ENCODE peak calls at places on chromosomes 12 and 14, in seven cellular contexts. One of them, this sample, is unnamed.

GRCh38 chr12:48002773-48003218 is 1.5 kb downstream of the COL2A1 start:
- DNase-seq in tibial artery: no peak
- DNase-seq in retina: peak; percentile 80
- DNase-seq in CD4-positive, CD25-positive, alpha-beta regulatory T cell: no peak
- DNase-seq in HS-5: no peak
- DNase-seq in C1 segment of cervical spinal cord: no peak
- DNase-seq in NCI-H1105 treated with DMSO at 0.1 percent for 48 hours: peak; percentile 42
- DNase-seq in this sample: no peak

GRCh38 chr12:54350743-54351142 is 13.5 kb downstream of the GPR84 start:
- DNase-seq in CD4-positive, CD25-positive, alpha-beta regulatory T cell: no peak
- DNase-seq in NCI-H1105 treated with DMSO at 0.1 percent for 48 hours: no peak
- DNase-seq in C1 segment of cervical spinal cord: no peak
- DNase-seq in tibial artery: no peak
- DNase-seq in retina: no peak
- DNase-seq in HS-5: no peak
- DNase-seq in this sample: no peak

GRCh38 chr12:107967170-107967569 is 161.9 kb upstream of the WSCD2 start:
- DNase-seq in retina: no peak
- DNase-seq in NCI-H1105 treated with DMSO at 0.1 percent for 48 hours: no peak
- DNase-seq in CD4-positive, CD25-positive, alpha-beta regulatory T cell: no peak
- DNase-seq in HS-5: no peak
- DNase-seq in C1 segment of cervical spinal cord: no peak
- DNase-seq in tibial artery: no peak
- DNase-seq in this sample: no peak

GRCh38 chr12:6069452-6070093 is 54.9 kb downstream of the VWF start:
- DNase-seq in NCI-H1105 treated with DMSO at 0.1 percent for 48 hours: no peak
- DNase-seq in CD4-positive, CD25-positive, alpha-beta regulatory T cell: peak; percentile 28
- DNase-seq in HS-5: no peak
- DNase-seq in C1 segment of cervical spinal cord: no peak
- DNase-seq in tibial artery: peak; percentile 64
- DNase-seq in retina: no peak
- DNase-seq in this sample: no peak

GRCh38 chr12:52213541-52214420 is 19.3 kb upstream of the KRT7 start:
- DNase-seq in CD4-positive, CD25-positive, alpha-beta regulatory T cell: peak; percentile 52
- DNase-seq in retina: peak; percentile 81
- DNase-seq in HS-5: no peak
- DNase-seq in tibial artery: peak; percentile 65
- DNase-seq in C1 segment of cervical spinal cord: peak; percentile 47
- DNase-seq in NCI-H1105 treated with DMSO at 0.1 percent for 48 hours: peak; percentile 28
- DNase-seq in this sample: peak; percentile 7

GRCh38 chr14:89455412-89455811 is 38.4 kb upstream of the FOXN3 start:
- DNase-seq in HS-5: no peak
- DNase-seq in NCI-H1105 treated with DMSO at 0.1 percent for 48 hours: no peak
- DNase-seq in CD4-positive, CD25-positive, alpha-beta regulatory T cell: no peak
- DNase-seq in retina: no peak
- DNase-seq in tibial artery: no peak
- DNase-seq in C1 segment of cervical spinal cord: no peak
- DNase-seq in this sample: no peak

GRCh38 chr12:27289414-27289813 is 43.2 kb upstream of the BMAL2 start:
- DNase-seq in CD4-positive, CD25-positive, alpha-beta regulatory T cell: no peak
- DNase-seq in C1 segment of cervical spinal cord: no peak
- DNase-seq in NCI-H1105 treated with DMSO at 0.1 percent for 48 hours: no peak
- DNase-seq in retina: no peak
- DNase-seq in tibial artery: no peak
- DNase-seq in HS-5: no peak
- DNase-seq in this sample: no peak

GRCh38 chr12:107903377-107904061 is 129.0 kb downstream of the ASCL4 start:
- DNase-seq in HS-5: no peak
- DNase-seq in NCI-H1105 treated with DMSO at 0.1 percent for 48 hours: peak; percentile 91
- DNase-seq in C1 segment of cervical spinal cord: no peak
- DNase-seq in CD4-positive, CD25-positive, alpha-beta regulatory T cell: peak; percentile 62
- DNase-seq in tibial artery: no peak
- DNase-seq in retina: peak; percentile 77
- DNase-seq in this sample: peak; percentile 11

GRCh38 chr14:75978249-75978731 is 3.5 kb downstream of the TGFB3 start:
- DNase-seq in NCI-H1105 treated with DMSO at 0.1 percent for 48 hours: no peak
- DNase-seq in CD4-positive, CD25-positive, alpha-beta regulatory T cell: peak; percentile 69
- DNase-seq in C1 segment of cervical spinal cord: no peak
- DNase-seq in tibial artery: no peak
- DNase-seq in retina: no peak
- DNase-seq in HS-5: no peak
- DNase-seq in this sample: peak; percentile 29

GRCh38 chr12:111775205-111776193 is 8.8 kb downstream of the ALDH2 start:
- DNase-seq in HS-5: no peak
- DNase-seq in NCI-H1105 treated with DMSO at 0.1 percent for 48 hours: no peak
- DNase-seq in retina: no peak
- DNase-seq in tibial artery: peak; percentile 91
- DNase-seq in CD4-positive, CD25-positive, alpha-beta regulatory T cell: peak; percentile 17
- DNase-seq in C1 segment of cervical spinal cord: peak; percentile 81
- DNase-seq in this sample: peak; percentile 83

GRCh38 chr12:1122803-1123202 is 131.8 kb downstream of the ERC1 start:
- DNase-seq in C1 segment of cervical spinal cord: no peak
- DNase-seq in HS-5: no peak
- DNase-seq in tibial artery: no peak
- DNase-seq in CD4-positive, CD25-positive, alpha-beta regulatory T cell: peak; percentile 56
- DNase-seq in NCI-H1105 treated with DMSO at 0.1 percent for 48 hours: no peak
- DNase-seq in retina: no peak
- DNase-seq in this sample: no peak

GRCh38 chr14:31465113-31465512 is 7.8 kb upstream of the DTD2 start:
- DNase-seq in HS-5: no peak
- DNase-seq in NCI-H1105 treated with DMSO at 0.1 percent for 48 hours: no peak
- DNase-seq in C1 segment of cervical spinal cord: no peak
- DNase-seq in CD4-positive, CD25-positive, alpha-beta regulatory T cell: no peak
- DNase-seq in tibial artery: no peak
- DNase-seq in retina: no peak
- DNase-seq in this sample: no peak

GRCh38 chr14:80055912-80056801 is 155.1 kb downstream of the DIO2 start:
- DNase-seq in HS-5: peak; percentile 32
- DNase-seq in retina: peak; percentile 67
- DNase-seq in tibial artery: peak; percentile 20
- DNase-seq in C1 segment of cervical spinal cord: peak; percentile 7
- DNase-seq in NCI-H1105 treated with DMSO at 0.1 percent for 48 hours: peak; percentile 47
- DNase-seq in CD4-positive, CD25-positive, alpha-beta regulatory T cell: peak; percentile 12
- DNase-seq in this sample: no peak

GRCh38 chr12:89080797-89081470 is 271.4 kb downstream of the DUSP6 start:
- DNase-seq in HS-5: no peak
- DNase-seq in tibial artery: no peak
- DNase-seq in retina: no peak
- DNase-seq in CD4-positive, CD25-positive, alpha-beta regulatory T cell: no peak
- DNase-seq in C1 segment of cervical spinal cord: no peak
- DNase-seq in NCI-H1105 treated with DMSO at 0.1 percent for 48 hours: no peak
- DNase-seq in this sample: no peak

This sample was measured in naive B cell.